ENCODE peak calls at places on chromosome 21, in five cellular contexts. S, L, F, D and G are unnamed samples. For H3K4me1, the result is how much of the 10 kb centered on the place peaks cover.

GRCh38 chr21:45405819-45406762 is 1.1 kb downstream of the COL18A1 start:
- DNase-seq in D (no peak), F (peak), L (no peak), S (peak), G (no peak)

GRCh38 chr21:45176141-45176540 is 101.8 kb downstream of the ADARB1 start:
- DNase-seq in D (no peak), F (no peak), L (no peak), S (no peak), G (no peak)

GRCh38 chr21:45769239-45769758 is 125.8 kb downstream of the PCBP3 start:
- DNase-seq in L (no peak), F (no peak), S (no peak), D (no peak), G (no peak)

GRCh38 chr21:15592271-15592860 is 137.4 kb upstream of the USP25 start:
- DNase-seq in S (no peak), F (no peak), L (peak), D (peak), G (no peak)

GRCh38 chr21:17442174-17442573 is 70.7 kb upstream of the CXADR start:
- DNase-seq in L (no peak), D (no peak), F (no peak), S (no peak), G (no peak)

GRCh38 chr21:25426580-25426979 is 180.7 kb downstream of the MRPL39 start:
- DNase-seq in S (no peak), D (no peak), L (no peak), F (no peak), G (no peak)

GRCh38 chr21:45309069-45309521 is 21.4 kb upstream of the POFUT2 start:
- DNase-seq in D (no peak), S (peak), F (peak), L (peak), G (peak)

GRCh38 chr21:31650930-31651329 is 8.6 kb upstream of the SOD1 start:
- DNase-seq in S (no peak), D (no peak), F (no peak), L (no peak), G (no peak)

GRCh38 chr21:45228171-45228641 is 59.5 kb downstream of the POFUT2 start:
- DNase-seq in S (no peak), D (no peak), L (no peak), F (no peak), G (peak)

GRCh38 chr21:15058718-15059316 is 6.0 kb downstream of the NRIP1 start:
- DNase-seq in S (no peak), L (peak), F (no peak), D (no peak), G (no peak)

GRCh38 chr21:46001821-46002681 is 20.5 kb downstream of the COL6A1 start:
- DNase-seq in S (peak), F (no peak), L (no peak), D (no peak), G (no peak)

GRCh38 chr21:15943009-15943666 is 213.4 kb downstream of the USP25 start:
- DNase-seq in S (no peak), D (no peak), L (no peak), F (no peak), G (no peak)

GRCh38 chr21:46374761-46375389 is 50.9 kb downstream of the PCNT start:
- DNase-seq in L (no peak), F (no peak), S (no peak), D (no peak), G (no peak)

GRCh38 chr21:35528109-35529042 is 479.3 kb upstream of the RUNX1 start:
- DNase-seq in L (no peak), D (peak), F (no peak), S (peak), G (peak)

GRCh38 chr21:32515869-32516268 is 69.5 kb downstream of the TCP10L start:
- DNase-seq in S (no peak), D (no peak), L (no peak), F (no peak), G (no peak)

GRCh38 chr21:29271927-29272333 is 26.8 kb upstream of the BACH1 start:
- DNase-seq in S (no peak), L (no peak), F (no peak), D (no peak), G (no peak)

GRCh38 chr21:33067045-33067444 is 2.9 kb upstream of the OLIG1 start:
- DNase-seq in S (no peak), F (no peak), D (no peak), L (no peak), G (no peak)

GRCh38 chr21:27423906-27424595 is 457.2 kb upstream of the ADAMTS5 start:
- DNase-seq in S (no peak), F (no peak), D (no peak), L (peak), G (no peak)
- H3K4me1 ChIP-seq in S (under half), F (under half), D (under half), L (under half), G (under half)

DNA sequence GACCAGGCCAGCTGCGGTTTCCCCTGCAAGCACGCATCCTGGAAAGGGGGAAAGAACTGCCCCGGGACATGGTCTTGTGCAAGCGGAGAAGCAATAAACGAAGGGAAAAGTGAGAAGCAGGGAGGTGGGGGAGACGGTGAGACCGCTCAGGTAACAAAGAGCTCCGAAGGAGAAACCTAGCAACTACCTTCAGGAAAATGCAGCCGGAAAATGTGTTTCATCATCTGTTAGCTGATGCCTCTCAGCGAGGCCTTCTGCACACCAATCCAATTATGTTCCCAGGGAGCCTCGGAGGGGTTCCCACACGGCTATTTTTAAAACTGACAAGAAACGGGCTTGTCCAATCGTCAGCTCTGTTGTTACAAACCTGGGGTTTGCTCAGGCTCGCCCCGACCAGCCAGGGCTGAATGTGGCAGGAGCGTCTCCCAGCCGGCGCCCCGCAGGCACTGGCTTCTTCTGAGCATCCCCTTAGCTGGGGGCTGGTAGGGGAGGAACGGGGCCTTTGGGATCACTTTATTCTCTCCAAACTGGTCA is 3.4 kb downstream of the RIPK4 start:
- DNase-seq in L (no peak), S (no peak), F (peak), D (no peak), G (no peak)
- H3K4me3 ChIP-seq in L (no peak), S (no peak), F (no peak), D (no peak), G (no peak)

GRCh38 chr21:14050121-14050520 is 160.6 kb downstream of the LIPI start:
- DNase-seq in F (no peak), L (no peak), S (no peak), D (no peak), G (no peak)
- H3K4me1 ChIP-seq in F (under half), L (under half), S (under half), D (under half), G (under half)

DNA sequence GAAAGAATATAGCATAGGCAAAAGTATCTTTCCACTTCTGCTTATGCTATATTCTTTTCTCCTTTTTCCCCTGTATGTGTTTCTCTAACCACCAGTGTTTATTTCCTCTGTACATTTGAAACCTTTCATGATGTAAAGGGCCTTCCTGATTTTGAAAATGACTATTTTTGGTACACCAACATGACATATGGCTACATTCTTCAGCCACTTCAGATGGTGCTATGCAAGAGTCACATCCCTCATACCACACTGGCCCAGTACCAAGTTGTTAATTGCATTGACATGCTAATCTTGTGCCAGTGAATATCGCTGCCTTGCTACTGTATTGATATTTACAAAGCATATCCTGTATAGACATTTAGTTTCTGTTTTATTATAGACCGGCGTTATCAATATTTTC is 408.7 kb downstream of the NCAM2 start:
- DNase-seq in F (no peak), D (no peak), S (no peak), L (no peak), G (no peak)
- H3K4me3 ChIP-seq in F (no peak), D (no peak), S (no peak), L (no peak), G (no peak)

DNA sequence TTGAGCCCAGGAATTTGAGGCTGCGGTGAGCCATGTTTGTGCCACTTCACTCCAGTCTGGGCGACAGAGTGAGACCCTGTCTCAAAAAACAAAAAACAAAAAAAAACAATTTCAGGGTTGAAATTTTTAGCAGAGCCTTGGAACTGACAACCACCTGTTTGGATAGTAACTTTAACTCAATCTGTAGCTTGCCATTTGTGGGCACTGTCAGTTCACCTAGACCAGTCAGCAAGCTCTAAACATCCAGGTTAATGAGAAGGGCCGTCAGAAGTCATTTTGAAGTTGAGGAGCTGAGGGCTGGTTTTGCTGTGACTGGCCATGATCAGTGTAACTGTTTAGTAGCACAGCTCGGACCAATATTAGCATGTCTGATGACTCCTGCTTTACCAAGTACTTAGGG is 8.4 kb downstream of the TRAPPC10 start:
- DNase-seq in S (no peak), F (no peak), D (no peak), L (no peak), G (no peak)
- H3K4me1 ChIP-seq in S (under half), F (under half), D (half or more), L (under half), G (under half)

DNA sequence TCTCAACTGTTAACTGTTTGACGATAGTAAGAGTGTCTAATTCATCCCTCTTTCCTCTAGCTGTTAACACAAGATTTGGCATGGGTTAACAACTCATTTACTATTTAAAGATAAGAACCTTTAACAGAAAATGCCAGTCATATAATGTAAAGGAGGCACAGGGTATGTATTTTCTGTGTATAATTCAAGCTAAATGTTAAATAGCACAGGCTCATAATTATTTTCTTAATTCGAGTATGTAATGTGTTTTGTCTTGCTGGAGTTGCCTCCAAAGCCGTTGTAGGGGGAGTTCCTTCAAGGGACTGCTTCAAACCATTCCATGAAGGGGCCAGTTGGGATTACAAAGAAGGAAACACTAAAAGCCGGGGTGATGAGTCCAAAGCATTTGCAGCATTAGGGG is 111.5 kb downstream of the NCAM2 start:
- DNase-seq in L (no peak), S (no peak), D (no peak), F (no peak), G (no peak)
- H3K4me3 ChIP-seq in L (no peak), S (no peak), D (no peak), F (no peak), G (no peak)